ENCODE peak calls at places on chromosomes 3 and 15, in nine cellular contexts. O is hepatocyte, V is tibial nerve, T is transverse colon, G is cardiac muscle cell, N is ascending aorta, S is breast epithelium, D is psoas muscle, A is prostate gland. Q is an unnamed sample.

GRCh38 chr3:20060924-20061323 is 20.7 kb downstream of the KAT2B start:
- DNase-seq in N (no peak), T (no peak), V (no peak), D (no peak), A (no peak), S (no peak), O (no peak), G (no peak), Q (no peak)

GRCh38 chr3:190697901-190698300 is 164.6 kb downstream of the GMNC start:
- DNase-seq in A (no peak), D (no peak), T (no peak), N (no peak), O (no peak), G (no peak), V (no peak), S (no peak), Q (no peak)

GRCh38 chr15:33580526-33580925 is 269.8 kb downstream of the RYR3 start:
- DNase-seq in V (no peak), G (no peak), O (no peak), T (no peak), D (no peak), A (no peak), S (no peak), N (no peak), Q (no peak)

GRCh38 chr3:177930771-177931170 is 605.5 kb upstream of the KCNMB2 start:
- DNase-seq in T (no peak), D (no peak), G (no peak), A (no peak), O (no peak), S (no peak), N (no peak), V (no peak), Q (no peak)

GRCh38 chr3:150216866-150217600 is 191.1 kb upstream of the TSC22D2 start:
- DNase-seq in S (no peak), D (no peak), A (no peak), O (no peak), G (no peak), T (no peak), N (no peak), V (no peak), Q (peak; percentile 83)

GRCh38 chr15:61489571-61489970 is 260.5 kb upstream of the RORA start:
- DNase-seq in G (no peak), N (no peak), O (no peak), V (no peak), A (no peak), T (no peak), S (no peak), D (no peak), Q (no peak)

GRCh38 chr3:183359036-183359435 is 69.4 kb downstream of the MCF2L2 start:
- DNase-seq in G (no peak), T (no peak), S (no peak), N (no peak), V (no peak), O (no peak), A (no peak), D (no peak), Q (no peak)

GRCh38 chr3:106215047-106215446 is 346.2 kb upstream of the CBLB start:
- DNase-seq in D (no peak), S (no peak), A (no peak), V (no peak), G (no peak), N (no peak), O (no peak), T (no peak), Q (no peak)

GRCh38 chr3:188246905-188247304 is 92.9 kb downstream of the LPP start:
- DNase-seq in G (no peak), D (no peak), A (no peak), V (no peak), O (no peak), T (no peak), S (no peak), N (no peak), Q (no peak)

GRCh38 chr3:181735921-181736320 is 24.2 kb downstream of the SOX2 start:
- DNase-seq in N (no peak), V (no peak), A (no peak), S (no peak), G (peak; percentile 53), T (no peak), D (no peak), O (no peak), Q (no peak)

GRCh38 chr3:46883252-46884185 is 6.0 kb downstream of the PTH1R start:
- DNase-seq in A (no peak), S (no peak), O (peak; percentile 76), N (no peak), G (peak; percentile 79), T (no peak), V (no peak), D (no peak), Q (no peak)

GRCh38 chr3:11612515-11613184 is 31.1 kb downstream of the VGLL4 start:
- DNase-seq in V (no peak), S (no peak), N (no peak), O (no peak), D (no peak), A (no peak), G (no peak), T (no peak), Q (no peak)

GRCh38 chr3:1962531-1963090 is 136.1 kb upstream of the CNTN4 start:
- DNase-seq in N (no peak), S (no peak), T (no peak), G (no peak), D (no peak), V (no peak), A (no peak), O (no peak), Q (no peak)

GRCh38 chr3:165359005-165359404 is 162.8 kb upstream of the SLITRK3 start:
- DNase-seq in N (no peak), G (no peak), O (no peak), A (no peak), D (no peak), S (no peak), V (no peak), T (no peak), Q (no peak)

GRCh38 chr3:102460579-102460978 is 25.8 kb downstream of the ZPLD1 start:
- DNase-seq in D (no peak), S (no peak), V (no peak), G (no peak), O (no peak), N (no peak), T (no peak), A (no peak), Q (no peak)

GRCh38 chr3:102471001-102471400 is 36.2 kb downstream of the ZPLD1 start:
- DNase-seq in G (no peak), N (no peak), V (no peak), S (no peak), A (no peak), D (no peak), O (no peak), T (no peak), Q (no peak)

GRCh38 chr3:102464261-102464660 is 29.4 kb downstream of the ZPLD1 start:
- DNase-seq in O (no peak), N (no peak), T (no peak), A (no peak), V (no peak), D (no peak), S (no peak), G (no peak), Q (no peak)

GRCh38 chr3:102471491-102471890 is 36.7 kb downstream of the ZPLD1 start:
- DNase-seq in T (no peak), A (no peak), N (no peak), G (no peak), D (no peak), V (no peak), O (no peak), S (no peak), Q (no peak)

DNA sequence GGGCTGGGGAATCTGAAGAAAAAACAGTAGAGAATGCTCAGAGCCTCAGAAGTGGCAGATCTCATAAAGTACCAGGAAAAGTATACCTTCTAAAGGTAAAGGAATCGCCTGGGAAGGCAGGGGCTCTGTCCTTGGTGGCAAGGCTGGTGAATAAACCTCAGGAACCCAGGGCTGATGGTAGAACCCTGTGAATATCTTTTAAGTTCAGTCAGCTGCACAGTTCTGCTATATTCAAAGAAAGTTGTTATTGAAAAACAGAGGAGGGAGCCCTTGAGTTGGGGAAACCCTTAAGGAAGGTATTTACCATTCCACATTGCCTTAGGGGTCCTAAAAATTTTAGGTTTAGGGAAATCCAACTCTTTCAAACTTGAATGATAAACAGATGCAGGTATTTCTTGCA is 31.2 kb downstream of the ZPLD1 start:
- DNase-seq in O (no peak), D (no peak), T (no peak), S (no peak), V (no peak), A (no peak), N (no peak), G (peak; percentile 19), Q (no peak)
- TF ChIP-seq CTCF in O (peak; percentile 31), D (no peak), T (no peak), S (no peak), V (no peak), A (no peak), N (no peak), G (no peak), Q (no peak)

GRCh38 chr15:75207618-75208500 is 6.2 kb downstream of the C15orf39 start:
- DNase-seq in A (no peak), G (no peak), O (no peak), S (no peak), N (no peak), V (no peak), D (no peak), T (no peak), Q (no peak)
- H3K27ac ChIP-seq in A (no peak overlapping the region), G (no peak overlapping the region), O (no peak overlapping the region), S (no peak overlapping the region), N (no peak overlapping the region), V (no peak overlapping the region), D (no peak overlapping the region), T (no peak overlapping the region), Q (no peak overlapping the region)

GRCh38 chr3:170419301-170420087 is 826 bp downstream of the CLDN11 start:
- DNase-seq in T (no peak), D (peak; percentile 23), V (no peak), S (peak; percentile 57), N (no peak), A (no peak), O (peak; percentile 49), G (peak; percentile 35), Q (no peak)

GRCh38 chr3:170423001-170423615 is 4.4 kb downstream of the CLDN11 start:
- DNase-seq in S (no peak), D (no peak), O (no peak), N (no peak), G (no peak), T (no peak), V (peak; percentile 21), A (no peak), Q (no peak)

GRCh38 chr3:170420307-170420821 is 1.7 kb downstream of the CLDN11 start:
- DNase-seq in T (no peak), G (no peak), D (no peak), N (no peak), V (no peak), S (peak; percentile 26), A (no peak), O (peak; percentile 13), Q (no peak)

GRCh38 chr3:170421147-170421641 is 2.5 kb downstream of the CLDN11 start:
- DNase-seq in S (peak; percentile 73), A (no peak), D (peak; percentile 21), V (no peak), T (no peak), N (no peak), G (peak; percentile 22), O (peak; percentile 9), Q (no peak)

GRCh38 chr3:170421758-170422157 is 3.1 kb downstream of the CLDN11 start:
- DNase-seq in D (no peak), A (no peak), G (no peak), T (no peak), V (no peak), O (no peak), N (no peak), S (no peak), Q (no peak)
- H3K4me3 ChIP-seq in D (no peak overlapping the region), A (no peak overlapping the region), G (no peak overlapping the region), T (no peak overlapping the region), V (no peak overlapping the region), O (no peak overlapping the region), N (no peak overlapping the region), S (peak overlapping the region; percentile 49), Q (peak overlapping the region; percentile 58)

GRCh38 chr3:27279153-27279552 is 90.0 kb downstream of the NEK10 start:
- DNase-seq in D (no peak), A (no peak), O (peak; percentile 49), G (peak; percentile 31), V (no peak), N (no peak), S (no peak), T (no peak), Q (no peak)
- TF ChIP-seq CTCF in D (peak; percentile 39), A (no peak), O (peak; percentile 67), G (peak; percentile 43), V (peak; percentile 14), N (no peak), S (no peak), T (peak; percentile 28), Q (no peak)